ENCODE peak calls at places on chromosomes 1 and 21, in eight cellular contexts. J is globus pallidus, K is NCI-H2029 treated with DMSO at 0.1 percent for 48 hours, M is hepatic stellate cell, B is body of pancreas, P is nucleus accumbens, N is fibroblast of the conjunctiva, L is HFFc6. I is an unnamed sample.

GRCh38 chr1:109091196-109092193 is 931 bp downstream of the TMEM167B start:
- DNase-seq in P (no peak), K (no peak), L (peak), M (peak), N (no peak), B (no peak), J (no peak), I (peak)

GRCh38 chr1:203268901-203269653 is 36.2 kb upstream of the BTG2 start:
- DNase-seq in K (peak), B (peak), N (peak), M (peak), P (no peak), J (peak), L (peak), I (peak)

GRCh38 chr21:32499249-32500055 is 85.9 kb downstream of the TCP10L start:
- DNase-seq in L (peak), K (no peak), M (no peak), B (no peak), P (no peak), N (no peak), J (no peak), I (no peak)

GRCh38 chr1:41365320-41365633 is 4.0 kb downstream of the FOXO6 start:
- DNase-seq in P (no peak), M (no peak), J (no peak), L (no peak), B (no peak), K (no peak), N (no peak), I (no peak)

GRCh38 chr1:170067253-170067819 is 7.2 kb downstream of the KIFAP3 start:
- DNase-seq in K (no peak), B (no peak), J (no peak), L (no peak), P (no peak), N (no peak), M (no peak), I (no peak)

GRCh38 chr1:29259802-29260441 is 23.6 kb downstream of the PTPRU start:
- DNase-seq in L (no peak), B (peak), K (no peak), N (no peak), J (no peak), P (no peak), M (peak), I (peak)

GRCh38 chr1:180311011-180311730 is 81.1 kb downstream of the LHX4 start:
- DNase-seq in N (no peak), P (no peak), L (peak), J (no peak), K (no peak), B (no peak), M (peak), I (peak)

GRCh38 chr1:203291201-203292096 is 13.9 kb upstream of the BTG2 start:
- DNase-seq in N (no peak), B (peak), K (no peak), M (no peak), P (no peak), L (no peak), J (peak), I (no peak)

GRCh38 chr1:239566074-239566473 is 179.7 kb downstream of the CHRM3 start:
- DNase-seq in J (no peak), B (no peak), P (no peak), K (no peak), M (no peak), L (peak), N (no peak), I (no peak)

GRCh38 chr1:43270421-43271095 is 775 bp downstream of the TMEM125 start:
- DNase-seq in L (no peak), N (no peak), J (no peak), K (peak), B (peak), P (no peak), M (no peak), I (peak)

GRCh38 chr1:220153147-220153546 is 59.2 kb downstream of the IARS2 start:
- DNase-seq in K (no peak), N (no peak), P (no peak), L (no peak), B (no peak), J (no peak), M (no peak), I (no peak)

GRCh38 chr1:212189352-212189738 is 95.9 kb upstream of the PPP2R5A start:
- DNase-seq in B (no peak), M (no peak), K (no peak), J (no peak), L (no peak), N (no peak), P (no peak), I (peak)

GRCh38 chr1:24047101-24047459 is 64.9 kb downstream of the MYOM3 start:
- DNase-seq in M (peak), N (peak), L (peak), K (no peak), J (no peak), B (no peak), P (no peak), I (peak)

GRCh38 chr21:44898851-44899767 is 21.6 kb downstream of the ITGB2 start:
- DNase-seq in L (no peak), K (no peak), P (no peak), B (no peak), M (no peak), N (no peak), J (no peak), I (no peak)

GRCh38 chr1:201171063-201172036 is 17.1 kb upstream of the TMEM9 start:
- DNase-seq in L (peak), P (peak), M (peak), N (no peak), J (no peak), B (peak), K (peak), I (no peak)

GRCh38 chr1:93662481-93663190 is 19.0 kb downstream of the BCAR3 start:
- DNase-seq in N (no peak), L (peak), K (no peak), M (no peak), B (no peak), J (no peak), P (no peak), I (no peak)

GRCh38 chr1:65170511-65171142 is 22.6 kb downstream of the AK4 start:
- DNase-seq in K (no peak), J (no peak), L (no peak), B (peak), N (peak), P (no peak), M (no peak), I (peak)

GRCh38 chr1:184789899-184790298 is 35.2 kb upstream of the EDEM3 start:
- DNase-seq in N (no peak), L (no peak), M (no peak), K (no peak), J (no peak), P (no peak), B (no peak), I (no peak)

GRCh38 chr1:196400478-196401453 is 207.5 kb downstream of the KCNT2 start:
- DNase-seq in B (peak), K (peak), P (no peak), N (peak), M (no peak), J (no peak), L (peak), I (no peak)

GRCh38 chr1:41681331-41682136 is 197.1 kb upstream of the EDN2 start:
- DNase-seq in P (no peak), L (peak), M (no peak), K (no peak), N (no peak), J (no peak), B (no peak), I (no peak)